ENCODE peak calls at places on chromosome 17, in five cellular contexts. One of them, this sample, is unnamed.

GRCh38 chr17:1773755-1774181 is 11.9 kb downstream of the SERPINF1 start:
- DNase-seq in HCT116: no peak
- DNase-seq in H1: no peak
- DNase-seq in HepG2: no peak
- DNase-seq in K562: peak; percentile 33
- DNase-seq in this sample: no peak

GRCh38 chr17:75688209-75688771 is 21.2 kb downstream of the SAP30BP start:
- DNase-seq in HepG2: no peak
- DNase-seq in K562: no peak
- DNase-seq in HCT116: no peak
- DNase-seq in H1: no peak
- DNase-seq in this sample: no peak

GRCh38 chr17:17723354-17724261 is 42.4 kb downstream of the RAI1 start:
- DNase-seq in K562: no peak
- DNase-seq in HCT116: no peak
- DNase-seq in HepG2: no peak
- DNase-seq in H1: no peak
- DNase-seq in this sample: no peak

GRCh38 chr17:77154187-77154586 is 13.4 kb downstream of the SEC14L1 start:
- DNase-seq in H1: no peak
- DNase-seq in HCT116: no peak
- DNase-seq in K562: no peak
- DNase-seq in HepG2: no peak
- DNase-seq in this sample: no peak

GRCh38 chr17:72119963-72120877 is 600 bp upstream of the SOX9 start:
- DNase-seq in HepG2: peak; percentile 79
- DNase-seq in H1: no peak
- DNase-seq in K562: no peak
- DNase-seq in HCT116: peak; percentile 64
- DNase-seq in this sample: no peak

GRCh38 chr17:75549246-75550138 is 24.0 kb downstream of the LLGL2 start:
- DNase-seq in H1: no peak
- DNase-seq in K562: no peak
- DNase-seq in HepG2: peak; percentile 89
- DNase-seq in HCT116: peak; percentile 63
- DNase-seq in this sample: no peak

GRCh38 chr17:6548578-6549330 is 7.6 kb downstream of the PITPNM3 start:
- DNase-seq in HCT116: no peak
- DNase-seq in HepG2: peak; percentile 53
- DNase-seq in K562: no peak
- DNase-seq in H1: no peak
- DNase-seq in this sample: peak; percentile 28

GRCh38 chr17:19260958-19261357 is 23.8 kb downstream of the EPN2 start:
- DNase-seq in HCT116: peak; percentile 10
- DNase-seq in K562: no peak
- DNase-seq in HepG2: no peak
- DNase-seq in H1: no peak
- DNase-seq in this sample: no peak

GRCh38 chr17:10171057-10171456 is 27.3 kb downstream of the GAS7 start:
- DNase-seq in H1: no peak
- DNase-seq in HCT116: no peak
- DNase-seq in K562: no peak
- DNase-seq in HepG2: no peak
- DNase-seq in this sample: no peak

GRCh38 chr17:44251062-44251461 is 16.9 kb downstream of the SLC4A1 start:
- DNase-seq in H1: no peak
- DNase-seq in K562: no peak
- DNase-seq in HCT116: no peak
- DNase-seq in HepG2: no peak
- DNase-seq in this sample: no peak

GRCh38 chr17:44065668-44066203 is 735 bp downstream of the LSM12 start:
- DNase-seq in H1: no peak
- DNase-seq in HepG2: no peak
- DNase-seq in K562: no peak
- DNase-seq in HCT116: no peak
- DNase-seq in this sample: no peak

GRCh38 chr17:76988796-76989195 is 120.6 kb downstream of the MGAT5B start:
- DNase-seq in K562: no peak
- DNase-seq in HCT116: no peak
- DNase-seq in H1: no peak
- DNase-seq in HepG2: no peak
- DNase-seq in this sample: no peak

GRCh38 chr17:46950997-46951621 is 27.9 kb downstream of the RPRML start:
- DNase-seq in K562: no peak
- DNase-seq in HCT116: no peak
- DNase-seq in H1: no peak
- DNase-seq in HepG2: no peak
- DNase-seq in this sample: no peak

GRCh38 chr17:19247423-19247822 is 10.3 kb downstream of the EPN2 start:
- DNase-seq in HepG2: no peak
- DNase-seq in K562: no peak
- DNase-seq in H1: no peak
- DNase-seq in HCT116: no peak
- DNase-seq in this sample: no peak

GRCh38 chr17:17669851-17670232 is 11.4 kb upstream of the RAI1 start:
- DNase-seq in HepG2: no peak
- DNase-seq in H1: no peak
- DNase-seq in K562: no peak
- DNase-seq in HCT116: no peak
- DNase-seq in this sample: no peak

GRCh38 chr17:29107933-29108805 is 65.2 kb downstream of the PIPOX start:
- DNase-seq in HCT116: peak; percentile 22
- DNase-seq in K562: no peak
- DNase-seq in HepG2: peak; percentile 25
- DNase-seq in H1: no peak
- DNase-seq in this sample: no peak

GRCh38 chr17:61221597-61222471 is 177.8 kb upstream of the TBX2 start:
- DNase-seq in H1: no peak
- DNase-seq in HepG2: no peak
- DNase-seq in K562: no peak
- DNase-seq in HCT116: no peak
- DNase-seq in this sample: no peak

DNA sequence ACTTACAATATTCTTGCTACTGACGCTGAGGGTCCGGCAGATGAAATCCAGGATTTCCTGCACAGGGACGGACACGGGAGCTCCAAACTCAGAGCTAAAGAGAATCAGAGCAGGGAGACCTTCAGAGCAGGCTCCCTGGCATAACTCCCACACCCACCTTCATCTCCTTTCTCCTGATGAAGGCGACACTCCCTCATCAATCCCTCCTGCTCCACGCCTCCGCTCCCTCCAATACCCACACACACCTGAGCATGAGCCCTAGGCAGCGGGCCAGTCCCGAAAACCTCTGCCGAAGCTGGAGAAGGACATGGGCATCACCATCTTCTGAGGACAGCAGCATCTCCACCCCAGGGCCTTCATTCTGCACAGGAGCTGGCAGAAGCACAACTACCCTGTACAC is 28.1 kb downstream of the PELP1 start:
- DNase-seq in K562: no peak
- DNase-seq in H1: no peak
- DNase-seq in HepG2: no peak
- DNase-seq in HCT116: no peak
- DNase-seq in this sample: no peak
- TF ChIP-seq EZH2 in K562: no peak
- TF ChIP-seq EZH2 in H1: no peak
- TF ChIP-seq EZH2 in HepG2: no peak
- TF ChIP-seq EZH2 in HCT116: no peak
- TF ChIP-seq EZH2 in this sample: no peak

DNA sequence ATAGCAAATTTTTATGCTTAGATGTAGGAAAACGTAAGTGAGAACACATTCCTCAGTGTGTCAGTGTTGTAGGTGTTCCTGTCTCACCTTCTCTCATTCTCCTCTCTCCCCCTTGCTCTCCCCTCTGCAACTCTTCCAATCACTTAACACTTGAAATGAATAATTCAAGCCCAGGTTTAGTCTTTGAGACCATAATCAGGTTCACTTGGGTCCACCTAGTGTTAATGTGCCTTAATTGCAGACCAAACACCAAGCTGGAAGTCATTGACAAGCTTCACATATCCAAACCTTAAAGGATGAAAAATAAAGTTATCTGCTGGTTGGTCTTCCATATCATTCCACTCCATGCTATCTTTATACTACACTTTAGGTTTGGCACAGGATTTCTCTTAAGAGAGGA is 37.0 kb downstream of the STXBP4 start:
- DNase-seq in K562: peak; percentile 9
- DNase-seq in HepG2: peak; percentile 40
- DNase-seq in H1: no peak
- DNase-seq in HCT116: peak; percentile 63
- DNase-seq in this sample: no peak
- TF ChIP-seq CEBPB in K562: no peak
- TF ChIP-seq CEBPB in HepG2: no peak
- TF ChIP-seq CEBPB in H1: no peak
- TF ChIP-seq CEBPB in HCT116: no peak
- TF ChIP-seq CEBPB in this sample: no peak

DNA sequence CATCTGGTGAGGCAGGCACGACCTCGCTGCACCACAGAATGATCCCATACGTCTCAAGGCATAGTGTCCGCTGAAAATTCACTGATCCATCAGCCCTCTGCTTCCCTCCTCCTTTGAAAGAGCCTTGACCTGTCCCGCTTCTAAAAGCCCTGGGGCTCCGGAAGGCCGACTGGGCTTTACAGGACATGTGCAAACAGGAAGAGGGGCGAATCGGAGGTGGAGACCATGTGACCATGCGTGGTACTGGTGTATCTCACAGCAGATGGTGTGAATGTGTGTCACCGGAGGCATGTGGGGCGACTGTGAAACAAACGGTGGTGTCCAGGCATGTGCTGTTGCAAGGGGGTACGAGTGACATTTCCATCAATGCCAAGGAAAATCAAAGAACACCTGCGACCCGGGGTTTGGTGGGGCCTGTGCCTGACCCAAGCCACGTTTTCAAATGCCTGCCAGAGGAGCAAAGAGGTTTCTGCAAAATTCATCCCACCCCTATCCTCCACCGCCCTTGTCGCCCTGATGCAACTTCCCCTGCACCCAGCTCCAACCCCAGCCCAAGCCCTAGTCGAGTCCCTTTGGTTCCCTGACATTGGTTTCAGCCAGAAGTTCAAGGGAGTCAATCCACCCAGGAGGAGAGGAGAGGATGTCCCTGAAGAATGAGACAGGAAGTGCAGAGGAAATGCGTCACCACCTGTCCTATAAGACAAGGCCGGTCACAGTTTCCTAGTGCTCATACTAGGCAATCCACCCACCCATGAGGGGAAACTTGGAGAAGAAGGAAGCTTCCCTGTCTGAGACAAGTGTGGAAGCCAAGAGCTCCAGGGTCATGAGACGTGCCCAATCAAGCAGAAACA is 5.9 kb upstream of the KCNJ18 start:
- DNase-seq in HepG2: no peak
- DNase-seq in H1: no peak
- DNase-seq in HCT116: no peak
- DNase-seq in K562: no peak
- DNase-seq in this sample: no peak
- TF ChIP-seq EZH2 in HepG2: no peak
- TF ChIP-seq EZH2 in H1: no peak
- TF ChIP-seq EZH2 in HCT116: no peak
- TF ChIP-seq EZH2 in K562: no peak
- TF ChIP-seq EZH2 in this sample: no peak

GRCh38 chr17:53088501-53088900 is 734.2 kb upstream of the KIF2B start:
- DNase-seq in H1: no peak
- DNase-seq in HCT116: no peak
- DNase-seq in HepG2: no peak
- DNase-seq in K562: no peak
- DNase-seq in this sample: no peak
- TF ChIP-seq CEBPB in H1: no peak
- TF ChIP-seq CEBPB in HCT116: no peak
- TF ChIP-seq CEBPB in HepG2: no peak
- TF ChIP-seq CEBPB in K562: no peak
- TF ChIP-seq CEBPB in this sample: no peak

DNA sequence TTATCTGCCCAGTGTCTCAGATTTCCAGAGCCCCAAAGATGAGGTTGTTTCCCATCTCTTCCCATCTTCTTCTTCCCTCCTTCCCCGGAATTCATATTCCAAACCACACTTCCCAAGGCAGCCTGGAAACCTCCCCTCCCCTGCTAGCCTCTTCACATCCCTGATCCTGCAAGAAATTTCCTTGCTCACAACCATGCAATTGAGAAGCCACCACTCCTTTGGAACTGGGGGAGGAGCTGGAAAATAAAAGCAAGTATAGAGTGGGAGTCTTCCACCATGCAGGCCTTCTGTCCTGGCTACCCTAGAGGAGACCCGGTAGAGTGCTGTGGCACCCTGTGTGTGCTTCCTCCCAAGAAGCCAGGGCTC is 15.5 kb upstream of the HOXB2 start:
- DNase-seq in H1: no peak
- DNase-seq in K562: no peak
- DNase-seq in HepG2: no peak
- DNase-seq in HCT116: no peak
- DNase-seq in this sample: no peak
- TF ChIP-seq EZH2 in H1: no peak
- TF ChIP-seq EZH2 in K562: no peak
- TF ChIP-seq EZH2 in HepG2: no peak
- TF ChIP-seq EZH2 in HCT116: no peak
- TF ChIP-seq EZH2 in this sample: no peak

GRCh38 chr17:38617967-38618760 is 12.4 kb upstream of the SRCIN1 start:
- DNase-seq in K562: no peak
- DNase-seq in HepG2: peak; percentile 64
- DNase-seq in HCT116: no peak
- DNase-seq in H1: no peak
- DNase-seq in this sample: no peak
- TF ChIP-seq CEBPB in K562: no peak
- TF ChIP-seq CEBPB in HepG2: no peak
- TF ChIP-seq CEBPB in HCT116: no peak
- TF ChIP-seq CEBPB in H1: no peak
- TF ChIP-seq CEBPB in this sample: no peak

DNA sequence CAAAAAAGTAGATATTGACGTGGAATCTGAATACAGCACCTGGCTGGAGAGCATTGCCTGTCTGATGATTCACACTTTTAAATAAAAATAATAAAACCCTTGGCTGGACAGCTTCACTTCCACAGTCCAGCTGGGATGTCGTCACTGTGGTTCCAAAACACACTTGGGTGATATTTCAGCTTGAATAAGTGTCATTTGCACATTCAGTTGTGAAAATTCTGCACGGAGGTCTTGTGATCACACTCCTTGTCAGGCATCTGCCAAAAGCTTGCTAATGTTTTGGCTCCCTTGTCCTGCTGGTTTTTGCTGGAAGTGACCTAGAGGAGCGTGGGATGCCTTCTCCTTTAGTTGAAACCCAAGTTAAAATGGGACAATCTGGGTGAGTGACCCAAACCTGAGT is 60.7 kb downstream of the PCTP start:
- DNase-seq in HepG2: no peak
- DNase-seq in HCT116: no peak
- DNase-seq in K562: no peak
- DNase-seq in H1: no peak
- DNase-seq in this sample: no peak
- TF ChIP-seq EZH2 in HepG2: no peak
- TF ChIP-seq EZH2 in HCT116: no peak
- TF ChIP-seq EZH2 in K562: no peak
- TF ChIP-seq EZH2 in H1: no peak
- TF ChIP-seq EZH2 in this sample: no peak